ENCODE peak calls at places on chromosomes 2 and 18, in six cellular contexts. M is K562, K is HepG2, O is GM12878, Y is SK-N-SH, L is H1. X is an unnamed sample.

GRCh38 chr2:173676647-173677046 is 288.5 kb downstream of the SP3 start:
- DNase-seq in M (no peak), K (no peak), O (no peak), Y (no peak), L (no peak), X (no peak)

GRCh38 chr2:222424281-222424728 is at the start of gene SGPP2:
- DNase-seq in M (no peak), K (no peak), O (no peak), Y (no peak), L (no peak), X (no peak)

GRCh38 chr2:23385351-23385747 is 370 bp downstream of the KLHL29 start:
- DNase-seq in M (no peak), K (no peak), O (no peak), Y (no peak), L (no peak), X (no peak)

GRCh38 chr2:207189040-207189439 is 23.3 kb upstream of the KLF7 start:
- DNase-seq in M (no peak), K (no peak), O (no peak), Y (no peak), L (no peak), X (no peak)

GRCh38 chr18:48781041-48781989 is 169.4 kb downstream of the SMAD7 start:
- DNase-seq in M (peak), K (peak), O (no peak), Y (peak), L (no peak), X (peak)

GRCh38 chr18:78293516-78293915 is 686.1 kb upstream of the SALL3 start:
- DNase-seq in M (no peak), K (no peak), O (no peak), Y (no peak), L (no peak), X (no peak)

GRCh38 chr2:193783681-193784080 is 1588.9 kb upstream of the TMEFF2 start:
- DNase-seq in M (no peak), K (no peak), O (no peak), Y (no peak), L (no peak), X (no peak)

GRCh38 chr2:9313443-9313842 is 106.8 kb downstream of the ASAP2 start:
- DNase-seq in M (peak), K (no peak), O (no peak), Y (no peak), L (no peak), X (no peak)

GRCh38 chr18:78724214-78724834 is 255.3 kb upstream of the SALL3 start:
- DNase-seq in M (no peak), K (no peak), O (no peak), Y (no peak), L (no peak), X (no peak)

DNA sequence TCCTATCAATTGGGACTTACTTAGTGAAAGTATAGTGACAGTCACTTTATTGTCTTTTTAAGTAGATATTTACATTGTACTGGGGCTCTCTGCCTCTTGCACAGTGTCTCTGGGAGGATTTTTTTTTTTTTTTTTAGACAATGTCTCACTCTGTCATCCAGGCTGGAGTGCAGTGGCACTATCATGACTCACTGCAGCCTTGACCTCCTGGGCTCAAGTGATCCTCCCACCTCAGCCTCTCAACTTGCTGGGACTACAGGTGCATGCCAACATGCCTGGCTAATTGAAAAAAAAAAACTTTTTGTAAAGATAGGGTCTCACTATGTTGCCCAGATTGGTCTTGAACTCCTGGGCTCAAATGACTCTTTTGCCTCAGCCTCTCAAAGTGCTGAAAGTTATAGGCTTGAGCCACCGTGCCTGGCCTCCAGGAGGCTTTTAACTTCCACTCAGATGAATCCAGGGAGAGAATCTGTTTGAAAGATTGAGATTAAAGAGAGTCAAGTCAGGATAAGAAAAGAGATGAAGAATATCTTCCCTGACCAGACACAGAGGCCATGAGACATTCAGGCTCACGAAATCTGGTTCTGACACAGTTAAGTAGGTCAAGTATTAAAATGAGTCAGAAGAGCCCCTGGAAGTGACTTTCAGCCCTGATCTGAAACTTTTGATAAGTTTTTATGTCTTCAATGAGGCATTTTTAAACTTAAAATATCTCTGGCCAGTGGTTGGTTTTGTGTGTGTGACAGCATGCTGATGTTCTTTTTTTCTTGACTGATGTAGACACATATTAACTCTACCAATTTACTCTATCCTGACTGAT is 18.3 kb downstream of the ARHGEF33 start:
- DNase-seq in M (no peak), K (peak), O (peak), Y (no peak), L (no peak), X (no peak)
- TF ChIP-seq GABPA in M (no peak), K (no peak), O (no peak), Y (no peak), L (no peak), X (no peak)

GRCh38 chr2:27032495-27033252 is at the start of gene TMEM214:
- DNase-seq in M (peak), K (peak), O (peak), Y (peak), L (peak), X (peak)
- TF ChIP-seq CTCF in M (no peak), K (peak), O (no peak), Y (no peak), L (no peak), X (no peak)

GRCh38 chr2:83874712-83875430 is 584.2 kb downstream of the SUCLG1 start:
- DNase-seq in M (no peak), K (no peak), O (no peak), Y (no peak), L (peak), X (no peak)
- TF ChIP-seq POLR2AphosphoS5 in M (no peak), K (no peak), O (no peak), Y (no peak), L (no peak), X (no peak)

GRCh38 chr2:164976301-164976700 is 21.0 kb upstream of the SLC38A11 start:
- DNase-seq in M (no peak), K (no peak), O (no peak), Y (no peak), L (no peak), X (no peak)
- TF ChIP-seq GABPA in M (no peak), K (no peak), O (no peak), Y (no peak), L (no peak), X (no peak)

GRCh38 chr2:210363261-210363660 is 48.3 kb upstream of the MYL1 start:
- DNase-seq in M (no peak), K (peak), O (no peak), Y (no peak), L (no peak), X (no peak)
- TF ChIP-seq CTCF in M (no peak), K (peak), O (peak), Y (peak), L (no peak), X (no peak)

DNA sequence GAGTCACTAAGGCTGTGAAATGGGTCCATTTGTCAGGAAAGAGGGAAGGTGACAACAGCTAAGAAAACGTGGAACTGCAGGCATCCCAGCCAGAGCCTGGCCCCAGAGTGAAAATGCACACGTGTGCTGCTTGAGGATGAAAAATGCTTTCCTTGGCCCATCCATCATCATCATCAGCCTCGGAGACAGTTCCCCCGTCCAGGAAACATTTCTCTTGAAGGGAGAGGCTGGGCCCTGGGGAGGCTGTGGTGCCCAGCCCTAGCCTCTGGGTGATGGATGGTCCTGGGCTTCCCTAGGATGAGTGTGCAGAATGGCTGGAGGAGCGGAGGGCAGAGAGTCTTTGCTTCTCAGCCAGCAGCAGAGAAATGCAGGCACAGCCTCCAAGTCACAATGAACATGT is 164.1 kb downstream of the RDH14 start:
- DNase-seq in M (no peak), K (no peak), O (no peak), Y (no peak), L (no peak), X (no peak)
- TF ChIP-seq POLR2AphosphoS5 in M (no peak), K (no peak), O (no peak), Y (no peak), L (no peak), X (no peak)

GRCh38 chr2:105712981-105713596 is 31.6 kb upstream of the NCK2 start:
- DNase-seq in M (no peak), K (no peak), O (no peak), Y (no peak), L (no peak), X (no peak)
- TF ChIP-seq GABPA in M (no peak), K (no peak), O (no peak), Y (no peak), L (no peak), X (no peak)

DNA sequence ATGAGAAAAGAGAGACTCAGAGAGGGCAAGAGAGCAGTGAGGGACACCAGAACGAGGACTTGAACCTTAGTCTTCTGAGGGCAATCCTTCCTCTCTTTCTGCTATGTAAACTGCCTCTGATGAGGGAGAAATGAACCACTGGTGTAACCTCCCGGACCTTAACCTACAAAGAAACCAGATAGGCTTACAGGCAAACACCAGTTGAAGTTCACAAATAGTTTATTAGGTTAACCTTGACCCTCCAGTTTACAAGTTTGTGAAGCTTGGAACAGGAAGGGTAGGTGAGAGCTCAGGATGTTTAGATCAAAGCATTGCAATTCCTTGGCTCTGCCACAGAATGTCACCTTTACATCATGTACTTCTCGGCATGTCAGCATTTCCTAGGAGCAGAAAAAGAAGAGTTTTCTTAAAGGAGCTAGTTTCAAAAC is 486.4 kb upstream of the SPRED2 start:
- DNase-seq in M (no peak), K (peak), O (no peak), Y (no peak), L (no peak), X (no peak)
- TF ChIP-seq CTCF in M (peak), K (peak), O (no peak), Y (no peak), L (no peak), X (no peak)

X was measured in HL-60.